ENCODE peak calls at places on chromosome 20, in nine cellular contexts. Z is tibial nerve; B is IMR-90; S is heart left ventricle; N is PC-3; E is CD8-positive, alpha-beta T cell; G is endodermal cell; Q is hepatocyte; C is adrenal gland. O is an unnamed sample. For H3K4me1 and H3K9me3, the result is how much of the 10 kb centered on the place peaks cover.

GRCh38 chr20:4925842-4926530 is 75.3 kb downstream of the SLC23A2 start:
- DNase-seq in N (peak), G (no peak), C (peak), Q (no peak), S (peak), E (no peak), B (peak), Z (peak), O (no peak)

GRCh38 chr20:1810926-1811620 is 84.1 kb upstream of the SIRPA start:
- DNase-seq in C (peak), N (no peak), Z (peak), B (peak), S (peak), G (peak), E (no peak), Q (no peak), O (no peak)

GRCh38 chr20:34643919-34644318 is 33.0 kb downstream of the PIGU start:
- DNase-seq in E (no peak), N (peak), Q (no peak), Z (no peak), G (peak), B (peak), S (no peak), C (no peak), O (peak)

GRCh38 chr20:4112490-4113420 is 97.4 kb upstream of the RNF24 start:
- DNase-seq in C (peak), Q (no peak), S (peak), Z (peak), G (no peak), N (peak), E (no peak), B (peak), O (no peak)

GRCh38 chr20:1809121-1809520 is 86.1 kb upstream of the SIRPA start:
- DNase-seq in Q (no peak), B (peak), N (peak), G (no peak), Z (no peak), E (no peak), C (no peak), S (no peak), O (no peak)

GRCh38 chr20:9294081-9294480 is 220.3 kb upstream of the LAMP5 start:
- DNase-seq in Q (peak), B (peak), N (peak), G (no peak), E (no peak), Z (no peak), C (no peak), S (no peak), O (no peak)

GRCh38 chr20:53513489-53514298 is 79.9 kb downstream of the ZNF217 start:
- DNase-seq in Q (peak), Z (no peak), G (no peak), S (no peak), C (no peak), E (no peak), B (no peak), N (no peak), O (no peak)

GRCh38 chr20:19756756-19757486 is 1.1 kb upstream of the RIN2 start:
- DNase-seq in E (no peak), G (no peak), Z (no peak), Q (no peak), C (no peak), B (no peak), S (no peak), N (peak), O (no peak)

GRCh38 chr20:34815636-34816035 is 9.8 kb downstream of the NCOA6 start:
- DNase-seq in Q (no peak), E (no peak), S (no peak), B (peak), C (no peak), N (no peak), Z (no peak), G (no peak), O (no peak)

GRCh38 chr20:58808296-58809046 is 42.2 kb downstream of the GNAS-AS1 start:
- DNase-seq in N (no peak), Z (no peak), G (no peak), C (no peak), Q (no peak), B (peak), S (no peak), E (no peak), O (no peak)

GRCh38 chr20:9290331-9290730 is 221.4 kb downstream of the PLCB4 start:
- DNase-seq in N (no peak), S (no peak), G (no peak), Q (no peak), B (no peak), Z (no peak), C (no peak), E (no peak), O (no peak)

GRCh38 chr20:54026300-54027064 is 43.9 kb downstream of the BCAS1 start:
- DNase-seq in E (no peak), S (no peak), G (no peak), C (no peak), N (no peak), Z (no peak), Q (no peak), B (no peak), O (no peak)

GRCh38 chr20:6909608-6910007 is 142.1 kb downstream of the BMP2 start:
- DNase-seq in Z (no peak), Q (no peak), E (no peak), N (no peak), S (no peak), B (no peak), C (no peak), G (no peak), O (no peak)

GRCh38 chr20:47318596-47319516 is 37.6 kb downstream of the ZMYND8 start:
- DNase-seq in Q (peak), Z (peak), G (peak), S (peak), N (peak), B (peak), E (no peak), C (peak), O (no peak)

GRCh38 chr20:56433221-56433879 is 21.3 kb downstream of the CASS4 start:
- DNase-seq in N (no peak), B (no peak), S (no peak), Q (no peak), Z (no peak), G (no peak), E (no peak), C (no peak), O (no peak)

GRCh38 chr20:35702051-35702823 is 3.0 kb downstream of the ROMO1 start:
- DNase-seq in B (peak), Q (no peak), N (no peak), S (no peak), C (no peak), Z (no peak), E (no peak), G (peak), O (peak)

GRCh38 chr20:21514553-21515251 is 838 bp upstream of the NKX2-2 start:
- DNase-seq in Z (no peak), Q (no peak), S (no peak), N (no peak), E (no peak), C (no peak), G (peak), B (no peak), O (no peak)
- H3K4me1 ChIP-seq in Z (under half), Q (under half), S (under half), N (under half), E (half or more), C (under half), G (under half), B (under half), O (under half)

DNA sequence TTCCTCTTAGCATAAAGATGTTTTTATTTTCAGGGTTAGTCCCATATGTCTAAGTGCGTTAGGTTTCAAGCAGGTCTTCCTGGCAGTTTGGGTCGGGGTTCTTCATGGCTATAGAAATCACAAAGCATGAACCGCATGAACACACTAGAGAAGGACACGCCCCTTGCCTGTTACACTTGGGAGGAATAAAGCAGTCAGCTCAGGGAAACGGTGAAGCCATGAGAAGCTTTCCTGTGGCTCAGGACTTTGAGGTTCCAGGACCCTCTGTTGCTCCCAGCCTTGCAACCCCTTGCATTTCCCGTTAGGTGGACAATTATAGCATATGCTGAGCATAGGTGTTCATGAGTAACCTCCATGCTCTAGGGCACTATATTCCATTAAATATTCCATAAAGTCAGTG is 96.7 kb downstream of the SYCP2 start:
- DNase-seq in S (no peak), E (no peak), C (no peak), Q (no peak), N (peak), Z (no peak), B (no peak), G (no peak), O (no peak)
- H3K9me3 ChIP-seq in S (under half), E (under half), C (under half), Q (under half), N (under half), Z (under half), B (under half), G (under half), O (under half)

GRCh38 chr20:50743087-50743486 is 11.7 kb downstream of the PARD6B start:
- DNase-seq in B (no peak), G (peak), C (no peak), Z (no peak), Q (no peak), N (no peak), E (no peak), S (no peak), O (no peak)

GRCh38 chr20:50745634-50746137 is 14.3 kb downstream of the PARD6B start:
- DNase-seq in C (no peak), Z (no peak), S (no peak), G (peak), E (no peak), Q (no peak), N (peak), B (no peak), O (no peak)

GRCh38 chr20:50746138-50746940 is 15.0 kb downstream of the PARD6B start:
- DNase-seq in Z (no peak), C (no peak), S (no peak), B (no peak), E (no peak), G (peak), N (no peak), Q (peak), O (no peak)

GRCh38 chr20:50747275-50747674 is 15.9 kb downstream of the PARD6B start:
- DNase-seq in B (no peak), N (no peak), Q (no peak), S (no peak), E (no peak), Z (no peak), C (no peak), G (no peak), O (no peak)

DNA sequence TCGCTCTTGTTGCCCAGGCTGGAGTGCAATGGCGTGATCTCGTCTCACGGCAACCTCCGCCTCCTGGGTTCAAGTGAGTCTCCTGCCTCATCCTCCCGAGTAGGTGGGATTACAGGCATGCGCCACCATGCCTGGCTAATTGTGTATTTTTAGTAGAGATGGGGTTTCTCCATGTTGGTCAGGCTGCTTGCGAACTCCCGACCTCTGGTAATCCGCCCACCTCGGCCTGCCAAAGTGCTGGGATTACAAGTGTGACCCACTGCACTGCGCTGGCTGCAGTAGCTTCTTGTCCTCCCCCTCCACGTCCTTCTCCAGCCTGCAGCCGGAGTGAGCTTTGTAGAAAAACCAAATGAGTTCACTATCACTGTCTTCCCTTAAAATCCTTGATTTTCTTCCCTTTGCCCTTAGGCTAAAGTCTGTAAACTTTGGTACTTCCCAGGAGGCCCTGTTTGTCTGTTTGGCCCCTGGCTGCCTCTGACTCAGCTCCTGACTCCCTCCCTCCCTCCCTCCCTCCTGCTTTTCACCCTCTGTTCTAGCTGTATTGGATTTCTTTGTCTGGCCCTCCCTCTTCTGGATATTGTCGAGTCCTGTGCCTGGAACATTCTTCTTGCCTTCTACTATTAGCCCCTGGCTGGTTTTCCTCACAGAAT is 12.9 kb downstream of the PARD6B start:
- DNase-seq in Q (peak), C (peak), S (peak), E (no peak), Z (peak), N (peak), G (peak), B (peak), O (no peak)
- H3K4me3 ChIP-seq in Q (no peak), C (no peak), S (no peak), E (no peak), Z (no peak), N (peak), G (no peak), B (no peak), O (no peak)

GRCh38 chr20:62732766-62733165 is 24.1 kb downstream of the NTSR1 start:
- DNase-seq in B (no peak), N (no peak), Z (no peak), G (no peak), S (no peak), C (peak), Q (no peak), E (no peak), O (no peak)

GRCh38 chr20:62733891-62734290 is 25.3 kb downstream of the NTSR1 start:
- DNase-seq in E (no peak), B (no peak), N (no peak), S (peak), C (peak), Z (no peak), G (no peak), Q (no peak), O (no peak)

GRCh38 chr20:62730481-62730880 is 21.8 kb downstream of the NTSR1 start:
- DNase-seq in E (no peak), S (no peak), Q (no peak), G (no peak), N (no peak), B (no peak), Z (no peak), C (no peak), O (no peak)

GRCh38 chr20:62733250-62733842 is 24.7 kb downstream of the NTSR1 start:
- DNase-seq in E (no peak), B (no peak), S (no peak), C (peak), N (no peak), Z (no peak), Q (no peak), G (no peak), O (no peak)

GRCh38 chr20:62732356-62732755 is 23.7 kb downstream of the NTSR1 start:
- DNase-seq in C (no peak), Z (no peak), S (no peak), B (no peak), N (no peak), E (no peak), Q (no peak), G (no peak), O (no peak)
- H3K4me1 ChIP-seq in C (under half), Z (under half), S (under half), B (under half), N (under half), E (under half), Q (under half), G (under half), O (under half)

GRCh38 chr20:29740601-29740950 is 1516.9 kb upstream of the DEFB115 start:
- DNase-seq in C (no peak), Q (no peak), E (no peak), B (no peak), S (no peak), N (no peak), Z (no peak), G (no peak), O (no peak)
- H3K9me3 ChIP-seq in C (under half), Q (under half), E (under half), B (under half), S (under half), N (under half), Z (under half), G (under half), O (under half)

GRCh38 chr20:61435823-61436220 is 183.8 kb downstream of the CDH4 start:
- DNase-seq in C (no peak), G (no peak), B (no peak), Q (no peak), Z (no peak), S (no peak), E (no peak), N (no peak), O (no peak)
- H3K4me3 ChIP-seq in C (no peak), G (no peak), B (no peak), Q (no peak), Z (no peak), S (no peak), E (no peak), N (no peak), O (no peak)

DNA sequence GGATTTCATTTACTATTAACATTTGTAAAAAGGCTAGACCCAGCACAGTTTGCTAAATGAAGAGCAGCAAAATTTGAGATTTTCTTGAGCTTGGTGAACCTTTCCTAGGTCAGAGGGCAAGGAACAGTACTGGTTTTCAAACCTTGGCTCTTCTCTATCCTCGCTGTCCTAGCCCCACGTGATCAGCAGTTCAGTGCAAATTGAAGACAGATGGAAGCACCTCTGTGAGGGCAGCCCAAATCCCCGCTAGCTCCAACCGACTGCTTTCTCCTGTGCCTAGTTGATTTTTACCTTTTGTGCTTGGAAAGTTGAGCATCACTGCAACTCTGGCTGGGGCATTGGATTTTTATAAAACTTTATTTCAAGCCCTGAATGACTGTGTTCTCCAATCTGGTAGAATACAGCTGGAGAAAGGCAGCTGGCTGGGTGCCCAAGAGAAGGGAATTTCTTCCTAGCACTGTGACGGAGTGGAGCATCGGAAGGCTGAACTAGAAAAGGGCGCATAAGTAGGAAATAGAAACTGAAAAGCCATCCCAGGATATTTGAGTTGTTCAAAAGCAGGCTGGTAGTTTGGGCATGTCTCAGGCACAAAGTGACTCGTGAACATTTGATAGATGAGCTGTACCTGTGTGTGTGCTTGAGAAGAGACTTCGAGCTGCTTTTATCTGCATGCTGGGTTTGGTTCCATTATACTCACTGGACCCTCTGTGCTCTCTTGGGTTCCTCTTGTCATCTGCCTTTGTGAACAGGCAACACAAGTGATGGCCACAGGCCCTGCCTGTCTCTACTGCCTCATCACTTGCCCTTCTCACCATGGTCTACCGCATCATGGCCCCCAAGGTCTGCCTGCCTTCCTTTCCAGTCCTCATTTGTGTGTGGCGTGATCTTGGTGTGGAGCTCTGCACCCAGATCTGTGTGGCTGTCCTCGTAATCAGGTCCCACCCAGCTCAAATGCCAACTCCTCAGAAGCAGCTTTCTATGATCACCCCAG is 2.3 kb downstream of the RNF114 start:
- DNase-seq in G (no peak), S (peak), Q (peak), C (peak), Z (peak), B (peak), N (peak), E (no peak), O (no peak)
- H3K4me1 ChIP-seq in G (under half), S (under half), Q (under half), C (under half), Z (under half), B (under half), N (under half), E (under half), O (under half)

O was measured in Karpas-422.